ENCODE peak calls at places on chromosomes 5 and 9, in six cellular contexts. W is posterior vena cava, T is neural crest cell, J is HuH-7.5, V is endodermal cell, H is GM18507. Z is an unnamed sample.

GRCh38 chr5:172820046-172820767 is 13.8 kb upstream of the ERGIC1 start:
- DNase-seq in V (peak; percentile 46), J (no peak), T (no peak), H (no peak), W (no peak), Z (no peak)

GRCh38 chr5:127227881-127228280 is 62.7 kb upstream of the MEGF10 start:
- DNase-seq in W (no peak), V (no peak), H (no peak), T (no peak), J (no peak), Z (no peak)

GRCh38 chr5:27855491-27855890 is 817.1 kb upstream of the CDH9 start:
- DNase-seq in H (no peak), V (no peak), T (no peak), J (no peak), W (no peak), Z (no peak)

GRCh38 chr5:21615195-21615765 is 1237.9 kb downstream of the CDH12 start:
- DNase-seq in H (no peak), T (no peak), J (no peak), W (no peak), V (peak; percentile 52), Z (no peak)

GRCh38 chr5:174231961-174232487 is 186.5 kb downstream of the NSG2 start:
- DNase-seq in W (no peak), H (no peak), T (no peak), V (no peak), J (no peak), Z (no peak)

GRCh38 chr5:65034782-65035181 is 266.1 kb downstream of the CWC27 start:
- DNase-seq in H (no peak), W (no peak), J (no peak), T (no peak), V (peak; percentile 72), Z (no peak)

GRCh38 chr9:82147798-82148440 is 159.3 kb downstream of the SPATA31D1 start:
- DNase-seq in T (no peak), J (no peak), V (no peak), H (no peak), W (no peak), Z (no peak)

GRCh38 chr9:113807173-113808061 is 68.7 kb upstream of the ZNF618 start:
- DNase-seq in H (peak; percentile 50), W (peak; percentile 52), J (peak; percentile 70), T (peak; percentile 54), V (peak; percentile 86), Z (peak; percentile 7)

GRCh38 chr9:33785914-33786313 is 9.4 kb upstream of the PRSS3 start:
- DNase-seq in T (no peak), V (no peak), H (no peak), J (no peak), W (no peak), Z (no peak)

Z was measured in GM12864.